ENCODE peak calls at places on chromosome 12, in seven cellular contexts. H, W, D, J, I, Y and A are unnamed samples. For H3K4me1, the result is how much of the 10 kb centered on the place peaks cover.

GRCh38 chr12:532908-533565 is 73.3 kb downstream of the B4GALNT3 start:
- DNase-seq in H (no peak), W (no peak), D (peak), J (peak), I (peak), Y (no peak), A (no peak)

GRCh38 chr12:10368206-10369171 is 21.4 kb downstream of the KLRK1 start:
- DNase-seq in H (no peak), W (no peak), D (no peak), J (no peak), I (no peak), Y (no peak), A (no peak)

GRCh38 chr12:85322715-85323114 is 42.7 kb downstream of the ALX1 start:
- DNase-seq in H (no peak), W (no peak), D (no peak), J (peak), I (no peak), Y (no peak), A (no peak)

GRCh38 chr12:4156317-4156716 is 117.2 kb upstream of the CCND2 start:
- DNase-seq in H (no peak), W (no peak), D (no peak), J (no peak), I (no peak), Y (no peak), A (no peak)

GRCh38 chr12:114863911-114864310 is 179.9 kb upstream of the TBX3 start:
- DNase-seq in H (no peak), W (no peak), D (no peak), J (no peak), I (no peak), Y (no peak), A (no peak)

GRCh38 chr12:49537231-49537708 is 1.6 kb upstream of the KCNH3 start:
- DNase-seq in H (no peak), W (no peak), D (no peak), J (no peak), I (no peak), Y (no peak), A (no peak)

GRCh38 chr12:113658030-113658655 is 186.5 kb upstream of the LHX5 start:
- DNase-seq in H (no peak), W (no peak), D (peak), J (peak), I (peak), Y (no peak), A (no peak)

GRCh38 chr12:1184402-1184801 is 193.4 kb downstream of the ERC1 start:
- DNase-seq in H (no peak), W (no peak), D (peak), J (no peak), I (no peak), Y (no peak), A (no peak)

GRCh38 chr12:7161811-7162210 is 27.7 kb upstream of the PEX5 start:
- DNase-seq in H (no peak), W (no peak), D (no peak), J (peak), I (no peak), Y (no peak), A (no peak)

GRCh38 chr12:56129210-56129691 is 1.2 kb downstream of the ESYT1 start:
- DNase-seq in H (peak), W (peak), D (peak), J (peak), I (peak), Y (no peak), A (no peak)

GRCh38 chr12:5648692-5649338 is 216.9 kb downstream of the NTF3 start:
- DNase-seq in H (peak), W (no peak), D (peak), J (peak), I (no peak), Y (no peak), A (no peak)

GRCh38 chr12:40015360-40015759 is 90.5 kb downstream of the SLC2A13 start:
- DNase-seq in H (no peak), W (no peak), D (peak), J (no peak), I (peak), Y (no peak), A (no peak)

GRCh38 chr12:4438834-4439596 is 6.6 kb downstream of the FGF6 start:
- DNase-seq in H (no peak), W (peak), D (no peak), J (no peak), I (no peak), Y (no peak), A (no peak)

GRCh38 chr12:107360033-107360432 is 266.7 kb upstream of the CRY1 start:
- DNase-seq in H (no peak), W (no peak), D (no peak), J (no peak), I (no peak), Y (no peak), A (no peak)

GRCh38 chr12:122371475-122372045 is 50.9 kb downstream of the CLIP1 start:
- DNase-seq in H (no peak), W (no peak), D (no peak), J (no peak), I (no peak), Y (no peak), A (no peak)

GRCh38 chr12:89160716-89161123 is 191.6 kb downstream of the DUSP6 start:
- DNase-seq in H (peak), W (no peak), D (peak), J (peak), I (peak), Y (peak), A (peak)

GRCh38 chr12:57832966-57833365 is 13.6 kb downstream of the CTDSP2 start:
- DNase-seq in H (no peak), W (no peak), D (no peak), J (no peak), I (no peak), Y (no peak), A (no peak)

GRCh38 chr12:34399631-34400422 is 377.5 kb downstream of the ALG10 start:
- DNase-seq in H (peak), W (peak), D (no peak), J (no peak), I (no peak), Y (no peak), A (peak)

GRCh38 chr12:54360717-54361456 is 3.4 kb downstream of the GPR84 start:
- DNase-seq in H (peak), W (peak), D (peak), J (peak), I (peak), Y (no peak), A (no peak)

GRCh38 chr12:6899837-6900519 is 4.6 kb upstream of the LRRC23 start:
- DNase-seq in H (peak), W (no peak), D (no peak), J (peak), I (no peak), Y (no peak), A (no peak)

GRCh38 chr12:108861878-108862587 is 4.7 kb upstream of the SSH1 start:
- DNase-seq in H (peak), W (no peak), D (no peak), J (no peak), I (no peak), Y (no peak), A (no peak)

GRCh38 chr12:25054783-25055144 is 105.9 kb upstream of the BCAT1 start:
- DNase-seq in H (no peak), W (no peak), D (no peak), J (no peak), I (peak), Y (no peak), A (no peak)

GRCh38 chr12:110403146-110403974 is at the start of gene ANAPC7:
- DNase-seq in H (peak), W (peak), D (peak), J (peak), I (peak), Y (peak), A (peak)
- TF ChIP-seq CTCF in H (no peak), W (peak), D (no peak), J (peak), I (peak), Y (peak), A (no peak)

GRCh38 chr12:28582687-28583376 is 392.6 kb downstream of the CCDC91 start:
- DNase-seq in H (no peak), W (no peak), D (no peak), J (no peak), I (no peak), Y (no peak), A (no peak)

GRCh38 chr12:28578833-28579252 is 388.6 kb downstream of the CCDC91 start:
- DNase-seq in H (no peak), W (no peak), D (no peak), J (peak), I (no peak), Y (no peak), A (no peak)

GRCh38 chr12:28585146-28585545 is 394.9 kb downstream of the CCDC91 start:
- DNase-seq in H (no peak), W (no peak), D (no peak), J (no peak), I (no peak), Y (no peak), A (no peak)

GRCh38 chr12:28586481-28586880 is 396.2 kb downstream of the CCDC91 start:
- DNase-seq in H (no peak), W (no peak), D (no peak), J (no peak), I (no peak), Y (no peak), A (no peak)

GRCh38 chr12:28583771-28584261 is 393.6 kb downstream of the CCDC91 start:
- DNase-seq in H (no peak), W (no peak), D (peak), J (peak), I (peak), Y (no peak), A (no peak)
- H3K4me1 ChIP-seq in H (under half), W (under half), D (under half), J (under half), I (under half), Y (under half), A (under half)

DNA sequence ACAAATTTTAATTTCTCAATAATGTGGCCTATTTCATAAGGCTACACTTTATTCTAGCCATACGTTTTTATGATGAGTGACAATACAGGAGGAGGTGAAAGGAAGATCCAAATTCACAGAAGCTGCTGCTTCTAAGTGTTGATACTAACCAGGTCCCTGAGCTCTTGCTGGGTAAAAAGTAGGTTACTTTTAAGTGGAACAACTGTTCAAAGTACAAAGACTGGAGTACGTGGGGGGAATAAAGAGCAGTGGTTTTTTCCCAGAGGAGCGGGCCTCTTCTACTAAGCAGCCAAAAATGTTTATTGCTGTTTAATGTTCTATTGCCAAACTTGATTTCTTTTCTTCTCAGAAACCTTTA is 301.8 kb downstream of the AEBP2 start:
- DNase-seq in H (no peak), W (no peak), D (no peak), J (peak), I (no peak), Y (no peak), A (no peak)
- H3K27ac ChIP-seq in H (peak), W (no peak), D (no peak), J (no peak), I (no peak), Y (peak), A (no peak)

DNA sequence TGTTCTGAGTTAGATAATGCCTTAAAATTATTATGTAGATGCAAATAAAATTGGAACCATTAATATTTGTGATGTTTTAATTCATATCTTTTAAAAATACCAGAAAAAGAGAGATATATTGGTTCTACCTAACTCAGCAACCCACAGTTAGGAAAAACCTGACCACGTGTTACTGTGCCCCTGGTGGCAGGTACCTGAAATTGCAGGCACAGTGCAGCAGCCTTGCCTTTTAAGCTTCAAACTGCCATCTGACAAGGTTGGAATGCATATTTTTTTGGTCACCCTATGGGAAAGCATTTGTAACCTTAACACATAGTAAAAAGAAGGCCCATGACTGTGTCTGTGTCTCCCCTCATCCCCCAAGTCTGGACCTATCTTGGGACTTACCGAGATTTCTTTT is 109.4 kb upstream of the NOS1 start:
- DNase-seq in H (no peak), W (no peak), D (peak), J (no peak), I (no peak), Y (no peak), A (no peak)
- TF ChIP-seq CTCF in H (peak), W (peak), D (peak), J (no peak), I (peak), Y (peak), A (no peak)

GRCh38 chr12:53219116-53219955 is 12.3 kb upstream of the ITGB7 start:
- DNase-seq in H (no peak), W (no peak), D (peak), J (peak), I (peak), Y (no peak), A (no peak)

GRCh38 chr12:53219956-53220856 is 11.8 kb downstream of the RARG start:
- DNase-seq in H (no peak), W (peak), D (peak), J (peak), I (peak), Y (no peak), A (no peak)

GRCh38 chr12:53217049-53217929 is 10.2 kb upstream of the ITGB7 start:
- DNase-seq in H (no peak), W (no peak), D (peak), J (peak), I (peak), Y (no peak), A (no peak)

GRCh38 chr12:53218551-53219114 is 11.6 kb upstream of the ITGB7 start:
- DNase-seq in H (no peak), W (no peak), D (no peak), J (peak), I (no peak), Y (no peak), A (no peak)

DNA sequence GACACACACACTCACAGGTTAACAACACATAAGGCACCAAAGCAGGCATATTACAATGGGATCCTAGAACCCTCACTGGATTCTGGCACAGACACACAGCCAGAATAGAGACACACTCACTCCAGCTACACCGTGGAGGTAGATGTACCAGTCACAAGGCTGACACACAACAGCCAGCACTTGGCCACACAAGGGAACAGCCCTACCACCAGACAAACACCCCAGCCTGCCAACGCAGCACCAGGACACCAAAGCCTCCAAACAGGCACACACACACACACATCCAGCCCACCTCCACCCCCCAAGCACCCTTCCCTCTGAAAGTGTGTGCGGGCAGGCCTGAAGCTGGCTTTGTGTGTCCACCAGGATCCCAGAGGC is 10.9 kb upstream of the ITGB7 start:
- DNase-seq in H (no peak), W (no peak), D (no peak), J (no peak), I (peak), Y (no peak), A (no peak)
- H3K4me1 ChIP-seq in H (half or more), W (under half), D (under half), J (under half), I (half or more), Y (half or more), A (under half)

GRCh38 chr12:111076199-111076598 is 155.8 kb upstream of the MYL2 start:
- DNase-seq in H (no peak), W (no peak), D (no peak), J (no peak), I (no peak), Y (no peak), A (no peak)
- H3K27ac ChIP-seq in H (no peak), W (peak), D (no peak), J (no peak), I (no peak), Y (no peak), A (no peak)

GRCh38 chr12:74552201-74552600 is 14.6 kb downstream of the ATXN7L3B start:
- DNase-seq in H (no peak), W (no peak), D (peak), J (no peak), I (no peak), Y (no peak), A (no peak)
- TF ChIP-seq CTCF in H (no peak), W (no peak), D (peak), J (no peak), I (no peak), Y (no peak), A (no peak)

GRCh38 chr12:47909839-47910465 is 5.2 kb upstream of the VDR start:
- DNase-seq in H (no peak), W (no peak), D (no peak), J (peak), I (no peak), Y (no peak), A (no peak)
- H3K4me1 ChIP-seq in H (under half), W (under half), D (under half), J (under half), I (under half), Y (under half), A (under half)